ENCODE peak calls at places on chromosomes 16 and 17, in eight cellular contexts. J is fibroblast of villous mesenchyme; D is CD8-positive, alpha-beta T cell; O is brain microvascular endothelial cell; V is WERI-Rb-1; C is IMR-90; W is hepatocyte; G is HFFc6. X is an unnamed sample.

GRCh38 chr16:53822936-53823529 is 119.1 kb downstream of the FTO start:
- DNase-seq in G (peak), V (no peak), O (no peak), C (no peak), D (no peak), J (no peak), W (no peak), X (peak)

GRCh38 chr16:83513006-83513755 is 294.6 kb upstream of the HSBP1 start:
- DNase-seq in J (peak), O (peak), W (no peak), G (peak), V (no peak), C (peak), D (no peak), X (no peak)

GRCh38 chr17:72419866-72420774 is 299.3 kb downstream of the SOX9 start:
- DNase-seq in J (no peak), C (no peak), G (no peak), O (no peak), D (no peak), V (peak), W (peak), X (peak)

GRCh38 chr16:85422374-85423185 is 190.5 kb upstream of the GSE1 start:
- DNase-seq in G (no peak), V (no peak), O (no peak), D (no peak), W (peak), J (peak), C (no peak), X (no peak)

GRCh38 chr17:72151565-72152391 is 31.0 kb downstream of the SOX9 start:
- DNase-seq in W (peak), O (peak), D (no peak), G (no peak), C (peak), V (no peak), J (peak), X (no peak)

GRCh38 chr17:48541574-48542113 is 3.3 kb downstream of the HOXB2 start:
- DNase-seq in W (peak), C (peak), O (no peak), D (no peak), G (no peak), V (no peak), J (peak), X (peak)

GRCh38 chr16:70746708-70747424 is 54.1 kb downstream of the VAC14 start:
- DNase-seq in D (no peak), V (no peak), O (peak), G (peak), W (peak), J (peak), C (peak), X (no peak)

GRCh38 chr16:18062713-18063112 is 273.8 kb downstream of the NPIPA8 start:
- DNase-seq in D (no peak), V (no peak), C (no peak), J (no peak), O (no peak), G (no peak), W (no peak), X (no peak)

GRCh38 chr16:61797960-61798359 is 238.3 kb downstream of the CDH8 start:
- DNase-seq in O (no peak), D (no peak), W (no peak), J (no peak), G (no peak), V (no peak), C (no peak), X (no peak)

GRCh38 chr16:58497935-58498334 is 2.0 kb upstream of the NDRG4 start:
- DNase-seq in C (no peak), D (no peak), J (no peak), V (no peak), W (no peak), O (no peak), G (no peak), X (no peak)

GRCh38 chr16:30491744-30492308 is 19.3 kb downstream of the ITGAL start:
- DNase-seq in J (peak), C (peak), W (peak), V (no peak), O (peak), G (peak), D (no peak), X (no peak)

GRCh38 chr17:6381526-6382135 is 53.3 kb downstream of the AIPL1 start:
- DNase-seq in G (no peak), D (no peak), C (no peak), V (no peak), J (no peak), W (no peak), O (no peak), X (no peak)

GRCh38 chr17:75515523-75516254 is at the start of gene CASKIN2:
- DNase-seq in V (peak), G (peak), O (peak), C (peak), D (peak), J (peak), W (peak), X (peak)

GRCh38 chr17:30346211-30346831 is 12.5 kb upstream of the TMIGD1 start:
- DNase-seq in O (no peak), C (no peak), G (no peak), J (peak), W (no peak), V (no peak), D (no peak), X (no peak)

GRCh38 chr17:2655526-2655925 is 56.0 kb downstream of the CLUH start:
- DNase-seq in W (no peak), V (no peak), D (no peak), C (no peak), G (no peak), O (no peak), J (no peak), X (no peak)

GRCh38 chr17:1208966-1209365 is 29.2 kb upstream of the ABR start:
- DNase-seq in G (no peak), V (no peak), D (no peak), W (no peak), J (no peak), O (no peak), C (no peak), X (no peak)

GRCh38 chr17:34797724-34798123 is 163.5 kb downstream of the CCT6B start:
- DNase-seq in W (peak), D (no peak), G (no peak), C (peak), V (no peak), J (peak), O (peak), X (peak)

GRCh38 chr17:43584666-43585102 is 38.5 kb upstream of the ETV4 start:
- DNase-seq in O (peak), V (no peak), W (peak), C (peak), G (peak), J (peak), D (no peak), X (no peak)

GRCh38 chr16:47198180-47198575 is 54.4 kb upstream of the NETO2 start:
- DNase-seq in G (no peak), W (no peak), D (no peak), J (no peak), C (no peak), V (no peak), O (no peak), X (no peak)

GRCh38 chr17:8326591-8327583 is 12.8 kb upstream of the ODF4 start:
- DNase-seq in O (no peak), D (no peak), W (peak), C (no peak), J (peak), G (no peak), V (no peak), X (peak)

GRCh38 chr17:5508855-5509254 is 22.5 kb downstream of the MIS12 start:
- DNase-seq in W (peak), V (peak), O (peak), D (no peak), G (peak), C (peak), J (no peak), X (no peak)

GRCh38 chr17:74430706-74431567 is 951 bp upstream of the GPRC5C start:
- DNase-seq in J (peak), C (peak), V (peak), G (no peak), D (no peak), W (peak), O (peak), X (peak)

GRCh38 chr16:55330726-55331647 is 7.0 kb downstream of the IRX6 start:
- DNase-seq in W (no peak), O (no peak), C (no peak), J (no peak), D (no peak), G (no peak), V (no peak), X (no peak)

GRCh38 chr17:77756028-77756427 is 202.5 kb upstream of the TNRC6C start:
- DNase-seq in J (no peak), W (no peak), D (no peak), G (no peak), V (no peak), C (no peak), O (no peak), X (no peak)

GRCh38 chr17:40556884-40557414 is 8.3 kb downstream of the CCR7 start:
- DNase-seq in J (peak), C (no peak), G (no peak), D (no peak), O (no peak), V (peak), W (no peak), X (peak)

GRCh38 chr17:48990882-48991357 is 6.3 kb upstream of the IGF2BP1 start:
- DNase-seq in J (no peak), O (no peak), C (no peak), G (no peak), V (no peak), D (no peak), W (no peak), X (no peak)

GRCh38 chr16:1794908-1795666 is 1.6 kb upstream of the IGFALS start:
- DNase-seq in J (no peak), W (peak), V (no peak), D (no peak), C (no peak), O (no peak), G (no peak), X (no peak)

GRCh38 chr17:42891539-42892152 is 9.0 kb upstream of the G6PC1 start:
- DNase-seq in G (no peak), W (peak), O (peak), V (no peak), C (peak), D (no peak), J (no peak), X (no peak)

GRCh38 chr17:5011928-5012327 is 14.2 kb downstream of the KIF1C start:
- DNase-seq in D (no peak), J (no peak), G (peak), O (peak), V (no peak), W (no peak), C (peak), X (peak)

GRCh38 chr16:51048544-51048943 is 102.5 kb downstream of the SALL1 start:
- DNase-seq in D (no peak), V (no peak), O (no peak), G (no peak), C (peak), W (no peak), J (no peak), X (no peak)

GRCh38 chr17:80264048-80264792 is 3.6 kb downstream of the RNF213 start:
- DNase-seq in W (no peak), D (no peak), O (no peak), J (no peak), V (no peak), G (no peak), C (no peak), X (no peak)

GRCh38 chr16:89936981-89937380 is 11.6 kb upstream of the DEF8 start:
- DNase-seq in C (no peak), J (no peak), V (no peak), W (no peak), G (no peak), O (no peak), D (no peak), X (no peak)

GRCh38 chr17:13600475-13601316 is 1.0 kb downstream of the HS3ST3A1 start:
- DNase-seq in D (no peak), W (peak), V (peak), C (peak), O (no peak), J (peak), G (peak), X (no peak)

GRCh38 chr16:1535391-1536291 is 2.2 kb downstream of the TMEM204 start:
- DNase-seq in C (no peak), W (no peak), V (no peak), G (peak), O (no peak), J (peak), D (no peak), X (no peak)

GRCh38 chr16:733382-734207 is 6.7 kb downstream of the HAGHL start:
- DNase-seq in O (no peak), G (no peak), W (no peak), D (no peak), V (peak), J (no peak), C (no peak), X (no peak)

GRCh38 chr17:55067697-55068439 is 99.3 kb downstream of the STXBP4 start:
- DNase-seq in C (peak), V (no peak), G (no peak), W (no peak), J (peak), D (no peak), O (no peak), X (no peak)

GRCh38 chr17:81345211-81346089 is 49.8 kb upstream of the BAHCC1 start:
- DNase-seq in G (peak), C (peak), V (peak), D (no peak), J (peak), W (peak), O (peak), X (peak)
- TF ChIP-seq CTCF in G (peak), C (peak), V (no peak), D (no peak), J (peak), W (peak), O (peak), X (no peak)

GRCh38 chr17:17816831-17817551 is 19.8 kb downstream of the SREBF1 start:
- DNase-seq in C (no peak), W (no peak), G (no peak), D (no peak), V (no peak), O (no peak), J (no peak), X (no peak)
- TF ChIP-seq CTCF in C (no peak), W (no peak), G (peak), D (no peak), V (peak), O (peak), J (no peak), X (no peak)

DNA sequence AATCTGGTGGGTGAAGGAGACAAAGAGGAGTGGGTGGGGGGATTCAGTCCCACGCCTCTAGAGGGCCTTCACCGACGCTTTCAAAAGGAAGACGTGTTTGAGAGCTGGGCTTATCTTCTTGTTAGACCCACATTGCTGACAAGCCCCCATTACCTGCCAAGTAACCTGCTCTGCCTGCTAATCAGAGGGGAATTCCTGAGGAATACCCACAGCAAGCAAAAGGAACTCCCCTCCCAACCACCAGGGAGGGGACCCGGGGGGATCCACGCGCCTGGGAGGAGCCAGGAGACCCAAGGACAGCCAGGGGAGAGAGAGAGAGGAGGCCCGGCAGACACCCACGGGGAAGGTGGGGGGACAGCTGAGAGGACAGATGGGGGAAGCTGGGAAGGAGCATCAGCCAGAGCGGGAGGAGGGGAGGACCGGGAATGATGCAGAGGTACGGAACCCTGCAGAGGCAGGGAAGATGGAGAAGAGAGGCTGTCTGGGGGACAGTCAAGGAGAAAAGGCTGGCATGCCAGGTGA is 986 bp downstream of the MTMR4 start:
- DNase-seq in J (no peak), W (no peak), C (no peak), V (peak), O (no peak), D (no peak), G (no peak), X (peak)
- TF ChIP-seq CTCF in J (no peak), W (no peak), C (no peak), V (peak), O (no peak), D (no peak), G (no peak), X (no peak)

DNA sequence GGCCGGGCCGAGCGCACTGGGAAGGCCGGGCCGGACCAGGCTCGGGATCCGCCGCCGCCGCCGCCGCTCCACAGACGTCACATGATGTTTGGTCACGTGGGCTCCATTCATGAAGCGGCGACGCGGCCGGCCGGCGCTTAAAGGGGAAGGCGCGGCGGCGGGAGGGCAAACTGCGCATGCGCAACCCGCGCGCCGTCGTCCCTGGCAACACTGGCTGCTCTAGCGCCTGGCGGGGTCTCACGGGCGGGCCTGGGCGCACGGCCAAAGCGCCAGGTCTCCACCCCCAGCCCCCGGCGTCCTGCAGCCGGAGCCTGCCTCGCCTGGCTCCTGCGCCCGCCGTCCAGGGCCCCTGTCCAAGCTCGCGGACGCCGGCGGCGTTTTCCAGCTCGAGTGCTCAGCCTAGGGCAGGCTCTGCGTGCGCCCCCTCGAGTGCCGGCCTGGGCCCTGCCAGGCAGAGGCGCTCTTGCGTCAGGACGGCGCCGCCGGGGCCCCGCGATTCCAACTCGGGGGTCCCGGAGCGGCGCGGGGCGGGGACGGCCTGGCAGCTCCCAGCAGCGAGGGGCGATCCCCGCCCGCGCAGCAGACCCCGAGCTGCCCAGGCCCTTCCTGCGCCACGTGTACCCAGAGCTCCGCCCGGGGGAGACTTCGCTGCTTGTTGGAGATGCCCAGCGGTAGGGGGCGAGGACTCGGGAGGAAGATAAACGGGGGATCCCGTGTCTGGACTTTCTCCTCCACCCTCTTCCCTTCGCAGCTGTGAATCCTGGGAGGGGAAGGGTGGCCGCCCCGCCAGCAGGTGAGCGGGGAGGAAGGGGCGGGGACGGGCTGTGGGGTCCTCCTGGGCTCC is at the start of gene MAFG:
- DNase-seq in C (peak), V (peak), J (peak), O (peak), W (peak), D (peak), G (peak), X (peak)
- TF ChIP-seq CTCF in C (peak), V (peak), J (peak), O (peak), W (peak), D (no peak), G (peak), X (peak)

DNA sequence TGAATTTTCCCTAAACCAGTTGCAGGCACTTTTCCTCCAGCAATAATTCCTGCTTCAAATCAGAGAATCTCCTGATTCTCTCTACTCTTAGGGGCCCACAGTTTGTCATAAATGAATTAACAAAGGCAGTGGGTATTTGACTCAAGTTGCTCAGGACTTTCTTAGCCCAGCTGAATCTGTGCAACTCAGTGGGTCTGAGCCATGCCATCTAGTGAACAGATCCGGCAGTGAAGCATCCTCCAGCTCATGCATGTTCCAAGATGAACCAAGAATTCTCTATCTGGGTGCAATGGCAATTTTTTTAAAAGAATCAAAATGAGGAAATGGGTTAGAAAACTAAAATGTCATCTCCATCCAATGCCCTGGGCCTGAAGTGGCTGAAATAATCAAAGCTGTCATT is 575.2 kb upstream of the CDH11 start:
- DNase-seq in G (no peak), W (peak), C (no peak), J (no peak), O (no peak), V (no peak), D (no peak), X (no peak)
- TF ChIP-seq CTCF in G (peak), W (peak), C (no peak), J (no peak), O (peak), V (no peak), D (no peak), X (no peak)

DNA sequence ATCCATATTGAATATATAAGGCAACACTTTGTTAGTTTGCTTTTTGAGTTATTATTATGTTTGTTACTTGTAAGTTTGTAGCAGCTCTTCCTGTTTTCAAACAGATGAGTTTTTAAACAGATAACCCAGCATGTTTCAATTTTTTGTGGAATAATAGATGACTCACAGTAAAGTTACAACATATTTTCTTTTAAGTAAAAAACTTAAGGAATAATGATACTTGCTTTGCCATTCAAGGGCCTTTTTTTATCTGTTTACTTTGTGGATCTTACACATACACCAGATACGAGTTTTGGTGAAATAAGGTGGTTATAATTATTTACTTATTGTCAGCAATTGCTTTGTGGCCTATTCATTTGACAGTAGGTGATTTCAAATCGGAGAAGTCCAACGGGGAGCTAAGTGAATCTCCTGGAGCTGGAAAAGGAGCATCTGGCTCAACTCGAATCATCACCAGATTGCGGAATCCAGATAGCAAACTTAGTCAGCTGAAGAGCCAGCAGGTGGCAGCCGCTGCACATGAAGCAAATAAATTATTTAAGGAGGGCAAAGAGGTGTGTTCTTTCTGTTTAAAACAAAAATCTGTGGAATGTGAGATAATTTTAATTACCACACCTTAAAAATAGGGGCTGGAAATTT is 66.3 kb downstream of the BPTF start:
- DNase-seq in O (peak), W (peak), C (peak), J (peak), D (no peak), V (peak), G (peak), X (no peak)
- TF ChIP-seq CTCF in O (peak), W (peak), C (peak), J (peak), D (no peak), V (peak), G (peak), X (no peak)